ENCODE peak calls at places on chromosomes 7 and 10, in eight cellular contexts. One of them, this sample, is unnamed.

GRCh38 chr10:132644544-132645530 is 107.2 kb downstream of the INPP5A start:
- DNase-seq in Calu3: no peak
- DNase-seq in pons: no peak
- DNase-seq in NCI-H2081 treated with DMSO at 0.1 percent for 48 hours: no peak
- DNase-seq in occipital lobe: no peak
- DNase-seq in stimulated activated CD4-positive, alpha-beta T cell treated with anti-CD3 and anti-CD28 coated beads, Interleukin-2, amount 100 ng/mL, for 48 hours: no peak
- DNase-seq in HEK293T: no peak
- DNase-seq in DMS153: no peak
- DNase-seq in this sample: no peak

GRCh38 chr7:134724606-134725005 is 54.8 kb upstream of the CALD1 start:
- DNase-seq in Calu3: peak; percentile 57
- DNase-seq in pons: no peak
- DNase-seq in NCI-H2081 treated with DMSO at 0.1 percent for 48 hours: no peak
- DNase-seq in occipital lobe: no peak
- DNase-seq in stimulated activated CD4-positive, alpha-beta T cell treated with anti-CD3 and anti-CD28 coated beads, Interleukin-2, amount 100 ng/mL, for 48 hours: no peak
- DNase-seq in HEK293T: peak; percentile 73
- DNase-seq in DMS153: no peak
- DNase-seq in this sample: no peak

GRCh38 chr7:156222151-156222550 is 409.9 kb upstream of the SHH start:
- DNase-seq in Calu3: no peak
- DNase-seq in pons: no peak
- DNase-seq in NCI-H2081 treated with DMSO at 0.1 percent for 48 hours: no peak
- DNase-seq in occipital lobe: no peak
- DNase-seq in stimulated activated CD4-positive, alpha-beta T cell treated with anti-CD3 and anti-CD28 coated beads, Interleukin-2, amount 100 ng/mL, for 48 hours: no peak
- DNase-seq in HEK293T: no peak
- DNase-seq in DMS153: no peak
- DNase-seq in this sample: no peak

GRCh38 chr10:66176772-66177171 is 749.1 kb upstream of the LRRTM3 start:
- DNase-seq in Calu3: no peak
- DNase-seq in pons: no peak
- DNase-seq in NCI-H2081 treated with DMSO at 0.1 percent for 48 hours: no peak
- DNase-seq in occipital lobe: no peak
- DNase-seq in stimulated activated CD4-positive, alpha-beta T cell treated with anti-CD3 and anti-CD28 coated beads, Interleukin-2, amount 100 ng/mL, for 48 hours: no peak
- DNase-seq in HEK293T: no peak
- DNase-seq in DMS153: no peak
- DNase-seq in this sample: no peak

GRCh38 chr10:116133641-116134040 is 139.4 kb downstream of the GFRA1 start:
- DNase-seq in Calu3: no peak
- DNase-seq in pons: no peak
- DNase-seq in NCI-H2081 treated with DMSO at 0.1 percent for 48 hours: no peak
- DNase-seq in occipital lobe: no peak
- DNase-seq in stimulated activated CD4-positive, alpha-beta T cell treated with anti-CD3 and anti-CD28 coated beads, Interleukin-2, amount 100 ng/mL, for 48 hours: no peak
- DNase-seq in HEK293T: no peak
- DNase-seq in DMS153: no peak
- DNase-seq in this sample: no peak

GRCh38 chr10:49608925-49609282 is 1.2 kb upstream of the SLC18A3 start:
- DNase-seq in Calu3: no peak
- DNase-seq in pons: no peak
- DNase-seq in NCI-H2081 treated with DMSO at 0.1 percent for 48 hours: no peak
- DNase-seq in occipital lobe: no peak
- DNase-seq in stimulated activated CD4-positive, alpha-beta T cell treated with anti-CD3 and anti-CD28 coated beads, Interleukin-2, amount 100 ng/mL, for 48 hours: no peak
- DNase-seq in HEK293T: no peak
- DNase-seq in DMS153: no peak
- DNase-seq in this sample: no peak

GRCh38 chr7:101693498-101694091 is 64.5 kb upstream of the MYL10 start:
- DNase-seq in Calu3: no peak
- DNase-seq in pons: no peak
- DNase-seq in NCI-H2081 treated with DMSO at 0.1 percent for 48 hours: no peak
- DNase-seq in occipital lobe: no peak
- DNase-seq in stimulated activated CD4-positive, alpha-beta T cell treated with anti-CD3 and anti-CD28 coated beads, Interleukin-2, amount 100 ng/mL, for 48 hours: no peak
- DNase-seq in HEK293T: no peak
- DNase-seq in DMS153: no peak
- DNase-seq in this sample: no peak

GRCh38 chr10:85421421-85421820 is 945.2 kb downstream of the GRID1 start:
- DNase-seq in Calu3: no peak
- DNase-seq in pons: no peak
- DNase-seq in NCI-H2081 treated with DMSO at 0.1 percent for 48 hours: no peak
- DNase-seq in occipital lobe: no peak
- DNase-seq in stimulated activated CD4-positive, alpha-beta T cell treated with anti-CD3 and anti-CD28 coated beads, Interleukin-2, amount 100 ng/mL, for 48 hours: no peak
- DNase-seq in HEK293T: no peak
- DNase-seq in DMS153: no peak
- DNase-seq in this sample: no peak

GRCh38 chr7:122340427-122340826 is 35.9 kb upstream of the FEZF1 start:
- DNase-seq in Calu3: no peak
- DNase-seq in pons: no peak
- DNase-seq in NCI-H2081 treated with DMSO at 0.1 percent for 48 hours: no peak
- DNase-seq in occipital lobe: no peak
- DNase-seq in stimulated activated CD4-positive, alpha-beta T cell treated with anti-CD3 and anti-CD28 coated beads, Interleukin-2, amount 100 ng/mL, for 48 hours: no peak
- DNase-seq in HEK293T: no peak
- DNase-seq in DMS153: no peak
- DNase-seq in this sample: no peak

GRCh38 chr10:13651969-13652720 is 65.4 kb downstream of the PRPF18 start:
- DNase-seq in Calu3: no peak
- DNase-seq in pons: no peak
- DNase-seq in NCI-H2081 treated with DMSO at 0.1 percent for 48 hours: no peak
- DNase-seq in occipital lobe: no peak
- DNase-seq in stimulated activated CD4-positive, alpha-beta T cell treated with anti-CD3 and anti-CD28 coated beads, Interleukin-2, amount 100 ng/mL, for 48 hours: no peak
- DNase-seq in HEK293T: no peak
- DNase-seq in DMS153: no peak
- DNase-seq in this sample: no peak

GRCh38 chr7:136062625-136063336 is 85.6 kb upstream of the MTPN start:
- DNase-seq in Calu3: no peak
- DNase-seq in pons: no peak
- DNase-seq in NCI-H2081 treated with DMSO at 0.1 percent for 48 hours: peak; percentile 74
- DNase-seq in occipital lobe: no peak
- DNase-seq in stimulated activated CD4-positive, alpha-beta T cell treated with anti-CD3 and anti-CD28 coated beads, Interleukin-2, amount 100 ng/mL, for 48 hours: no peak
- DNase-seq in HEK293T: no peak
- DNase-seq in DMS153: peak; percentile 55
- DNase-seq in this sample: no peak

GRCh38 chr10:18793951-18794350 is 134.7 kb downstream of the ARL5B start:
- DNase-seq in Calu3: no peak
- DNase-seq in pons: peak; percentile 11
- DNase-seq in NCI-H2081 treated with DMSO at 0.1 percent for 48 hours: peak; percentile 6
- DNase-seq in occipital lobe: no peak
- DNase-seq in stimulated activated CD4-positive, alpha-beta T cell treated with anti-CD3 and anti-CD28 coated beads, Interleukin-2, amount 100 ng/mL, for 48 hours: no peak
- DNase-seq in HEK293T: peak; percentile 14
- DNase-seq in DMS153: no peak
- DNase-seq in this sample: no peak

GRCh38 chr10:110638319-110638718 is 5.8 kb upstream of the RBM20 start:
- DNase-seq in Calu3: no peak
- DNase-seq in pons: no peak
- DNase-seq in NCI-H2081 treated with DMSO at 0.1 percent for 48 hours: no peak
- DNase-seq in occipital lobe: no peak
- DNase-seq in stimulated activated CD4-positive, alpha-beta T cell treated with anti-CD3 and anti-CD28 coated beads, Interleukin-2, amount 100 ng/mL, for 48 hours: no peak
- DNase-seq in HEK293T: no peak
- DNase-seq in DMS153: no peak
- DNase-seq in this sample: no peak

GRCh38 chr10:118963341-118963740 is 66.2 kb upstream of the NANOS1 start:
- DNase-seq in Calu3: no peak
- DNase-seq in pons: no peak
- DNase-seq in NCI-H2081 treated with DMSO at 0.1 percent for 48 hours: no peak
- DNase-seq in occipital lobe: no peak
- DNase-seq in stimulated activated CD4-positive, alpha-beta T cell treated with anti-CD3 and anti-CD28 coated beads, Interleukin-2, amount 100 ng/mL, for 48 hours: no peak
- DNase-seq in HEK293T: no peak
- DNase-seq in DMS153: no peak
- DNase-seq in this sample: no peak

GRCh38 chr10:94991243-94991888 is 52.9 kb downstream of the CYP2C9 start:
- DNase-seq in Calu3: peak; percentile 49
- DNase-seq in pons: no peak
- DNase-seq in NCI-H2081 treated with DMSO at 0.1 percent for 48 hours: no peak
- DNase-seq in occipital lobe: no peak
- DNase-seq in stimulated activated CD4-positive, alpha-beta T cell treated with anti-CD3 and anti-CD28 coated beads, Interleukin-2, amount 100 ng/mL, for 48 hours: no peak
- DNase-seq in HEK293T: no peak
- DNase-seq in DMS153: no peak
- DNase-seq in this sample: no peak

GRCh38 chr7:26199301-26200112 is 1.0 kb downstream of the HNRNPA2B1 start:
- DNase-seq in Calu3: peak; percentile 72
- DNase-seq in pons: peak; percentile 86
- DNase-seq in NCI-H2081 treated with DMSO at 0.1 percent for 48 hours: no peak
- DNase-seq in occipital lobe: peak; percentile 26
- DNase-seq in stimulated activated CD4-positive, alpha-beta T cell treated with anti-CD3 and anti-CD28 coated beads, Interleukin-2, amount 100 ng/mL, for 48 hours: peak; percentile 49
- DNase-seq in HEK293T: no peak
- DNase-seq in DMS153: peak; percentile 53
- DNase-seq in this sample: peak; percentile 83

GRCh38 chr7:26910221-26910620 is 45.8 kb upstream of the SKAP2 start:
- DNase-seq in Calu3: peak; percentile 74
- DNase-seq in pons: no peak
- DNase-seq in NCI-H2081 treated with DMSO at 0.1 percent for 48 hours: no peak
- DNase-seq in occipital lobe: no peak
- DNase-seq in stimulated activated CD4-positive, alpha-beta T cell treated with anti-CD3 and anti-CD28 coated beads, Interleukin-2, amount 100 ng/mL, for 48 hours: no peak
- DNase-seq in HEK293T: no peak
- DNase-seq in DMS153: no peak
- DNase-seq in this sample: no peak

GRCh38 chr7:12647364-12648219 is 39.8 kb upstream of the ARL4A start:
- DNase-seq in Calu3: peak; percentile 81
- DNase-seq in pons: no peak
- DNase-seq in NCI-H2081 treated with DMSO at 0.1 percent for 48 hours: no peak
- DNase-seq in occipital lobe: no peak
- DNase-seq in stimulated activated CD4-positive, alpha-beta T cell treated with anti-CD3 and anti-CD28 coated beads, Interleukin-2, amount 100 ng/mL, for 48 hours: no peak
- DNase-seq in HEK293T: no peak
- DNase-seq in DMS153: no peak
- DNase-seq in this sample: no peak

GRCh38 chr10:115491526-115492140 is 398.5 kb downstream of the ATRNL1 start:
- DNase-seq in Calu3: no peak
- DNase-seq in pons: no peak
- DNase-seq in NCI-H2081 treated with DMSO at 0.1 percent for 48 hours: no peak
- DNase-seq in occipital lobe: no peak
- DNase-seq in stimulated activated CD4-positive, alpha-beta T cell treated with anti-CD3 and anti-CD28 coated beads, Interleukin-2, amount 100 ng/mL, for 48 hours: no peak
- DNase-seq in HEK293T: no peak
- DNase-seq in DMS153: no peak
- DNase-seq in this sample: no peak

GRCh38 chr10:119595134-119595714 is 1.5 kb downstream of the TIAL1 start:
- DNase-seq in Calu3: no peak
- DNase-seq in pons: no peak
- DNase-seq in NCI-H2081 treated with DMSO at 0.1 percent for 48 hours: no peak
- DNase-seq in occipital lobe: no peak
- DNase-seq in stimulated activated CD4-positive, alpha-beta T cell treated with anti-CD3 and anti-CD28 coated beads, Interleukin-2, amount 100 ng/mL, for 48 hours: no peak
- DNase-seq in HEK293T: no peak
- DNase-seq in DMS153: no peak
- DNase-seq in this sample: no peak

This sample was measured in putamen.